ENCODE peak calls at places on chromosomes 4 and X, in ten cellular contexts. N is osteocyte, Q is choroid plexus epithelial cell, S is psoas muscle, H is upper lobe of left lung, B is fibroblast of the aortic adventitia, Y is brain microvascular endothelial cell, O is Calu3, W is BE2C, C is GM13977. U is an unnamed sample.
A peak's percentile ranks its signal among the peaks of the same experiment; 100 is the strongest.

GRCh38 chr4:171846232-171846631 is 33.0 kb downstream of the GALNTL6 start:
- DNase-seq in S (no peak), H (peak; percentile 21), C (peak; percentile 30), Y (peak; percentile 74), B (no peak), Q (peak; percentile 90), W (peak; percentile 84), O (peak; percentile 69), N (no peak), U (peak; percentile 20)

GRCh38 chrX:109632906-109633504 is 8.0 kb upstream of the KCNE5 start:
- DNase-seq in Q (peak; percentile 53), W (peak; percentile 20), O (peak; percentile 42), S (no peak), H (no peak), Y (no peak), N (no peak), B (peak; percentile 52), C (no peak), U (no peak)

GRCh38 chrX:151954730-151955129 is 19.7 kb downstream of the GABRE start:
- DNase-seq in W (no peak), N (peak; percentile 83), C (no peak), B (no peak), S (no peak), O (no peak), Y (no peak), Q (no peak), H (no peak), U (no peak)

GRCh38 chrX:6729581-6729980 is 194.7 kb upstream of the VCX3A start:
- DNase-seq in O (no peak), Y (no peak), C (no peak), S (no peak), B (no peak), Q (no peak), H (no peak), N (no peak), W (no peak), U (no peak)

GRCh38 chr4:135239964-135240363 is 1038.4 kb upstream of the PABPC4L start:
- DNase-seq in O (no peak), C (no peak), Q (no peak), W (no peak), Y (no peak), H (no peak), N (no peak), S (no peak), B (no peak), U (no peak)

GRCh38 chrX:42975906-42976305 is 197.9 kb upstream of the PPP1R2C start:
- DNase-seq in H (no peak), C (no peak), O (no peak), Q (no peak), W (no peak), S (no peak), B (no peak), N (no peak), Y (no peak), U (no peak)

GRCh38 chr4:172547724-172548123 is 620.9 kb upstream of the GALNT7 start:
- DNase-seq in Q (no peak), N (no peak), O (no peak), C (no peak), S (no peak), W (no peak), H (no peak), Y (no peak), B (no peak), U (no peak)

GRCh38 chr4:80767944-80768343 is 262.6 kb upstream of the BMP3 start:
- DNase-seq in C (no peak), H (no peak), B (no peak), W (no peak), O (no peak), S (no peak), N (no peak), Y (no peak), Q (no peak), U (no peak)

GRCh38 chrX:115603534-115604074 is 42.6 kb downstream of the PLS3 start:
- DNase-seq in C (no peak), B (no peak), S (no peak), Y (no peak), N (no peak), Q (no peak), W (no peak), H (no peak), O (no peak), U (no peak)

GRCh38 chr4:116357758-116358157 is 727.6 kb downstream of the TRAM1L1 start:
- DNase-seq in B (peak; percentile 82), H (peak; percentile 34), W (peak; percentile 67), Q (peak; percentile 4), Y (no peak), C (no peak), O (peak; percentile 7), N (no peak), S (no peak), U (no peak)

GRCh38 chr4:165844151-165844550 is 28.9 kb upstream of the TLL1 start:
- DNase-seq in O (no peak), W (peak; percentile 11), C (no peak), N (no peak), Q (no peak), H (no peak), B (no peak), Y (no peak), S (no peak), U (no peak)

GRCh38 chr4:95729596-95729995 is 110.3 kb upstream of the PDHA2 start:
- DNase-seq in C (no peak), Y (no peak), H (no peak), O (no peak), Q (peak; percentile 12), W (no peak), N (no peak), B (no peak), S (no peak), U (no peak)

GRCh38 chrX:114717921-114718320 is 134.0 kb downstream of the HTR2C start:
- DNase-seq in N (no peak), H (no peak), Y (no peak), Q (peak; percentile 0), C (no peak), B (no peak), W (peak; percentile 38), O (no peak), S (no peak), U (peak; percentile 1)

GRCh38 chrX:150688911-150689451 is 4.2 kb upstream of the MTMR1 start:
- DNase-seq in H (no peak), C (no peak), Q (peak; percentile 96), B (peak; percentile 68), S (no peak), N (no peak), W (no peak), O (peak; percentile 70), Y (peak; percentile 91), U (no peak)

DNA sequence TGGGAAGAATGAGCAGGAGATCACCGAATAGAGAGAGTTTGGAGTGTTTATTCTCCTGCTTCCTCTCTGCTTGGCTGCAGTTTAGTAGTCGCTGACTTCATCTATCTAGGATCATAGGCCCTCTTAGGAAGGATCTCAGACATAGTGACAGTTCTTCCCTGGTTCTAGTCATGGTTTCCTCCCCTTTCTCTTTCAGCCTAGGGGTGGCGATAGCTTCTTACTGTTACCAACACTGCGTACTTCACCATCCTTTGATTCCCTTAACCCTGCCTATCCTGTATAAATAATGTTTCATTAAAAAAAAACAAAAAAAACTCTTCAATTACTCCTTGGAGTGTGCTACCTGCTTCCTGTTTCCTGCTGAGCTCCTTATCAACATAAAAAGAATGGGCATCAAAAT is 103.8 kb downstream of the DDX53 start:
- DNase-seq in N (no peak), H (no peak), Y (no peak), C (no peak), B (no peak), O (no peak), W (no peak), Q (no peak), S (no peak), U (no peak)
- TF ChIP-seq CTCF in N (no peak), H (no peak), Y (no peak), C (no peak), B (no peak), O (no peak), W (no peak), Q (no peak), S (no peak), U (no peak)

DNA sequence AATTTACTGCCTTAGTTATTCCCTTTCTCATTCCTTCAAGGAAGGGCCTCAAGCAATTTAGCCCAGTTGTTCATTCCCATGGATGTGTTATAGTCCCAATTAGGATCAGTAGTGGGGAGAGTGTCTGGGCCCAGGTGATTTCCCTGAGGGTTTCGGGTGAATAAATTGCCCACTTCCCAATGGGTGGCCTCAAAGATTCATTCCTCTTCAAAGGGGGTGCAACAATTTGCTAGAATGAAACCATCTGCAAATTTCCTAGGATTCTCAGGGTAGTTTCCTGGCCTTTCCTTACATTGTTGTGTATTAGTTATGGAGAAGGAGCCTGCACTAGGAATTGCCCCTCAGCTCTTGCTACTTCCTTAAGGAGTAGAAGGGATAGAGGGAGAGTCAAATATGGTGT is 6.3 kb upstream of the AREG start:
- DNase-seq in Q (no peak), W (no peak), S (no peak), H (no peak), C (no peak), N (no peak), Y (no peak), B (no peak), O (no peak), U (no peak)
- TF ChIP-seq CTCF in Q (no peak), W (no peak), S (no peak), H (no peak), C (no peak), N (no peak), Y (no peak), B (no peak), O (no peak), U (no peak)

DNA sequence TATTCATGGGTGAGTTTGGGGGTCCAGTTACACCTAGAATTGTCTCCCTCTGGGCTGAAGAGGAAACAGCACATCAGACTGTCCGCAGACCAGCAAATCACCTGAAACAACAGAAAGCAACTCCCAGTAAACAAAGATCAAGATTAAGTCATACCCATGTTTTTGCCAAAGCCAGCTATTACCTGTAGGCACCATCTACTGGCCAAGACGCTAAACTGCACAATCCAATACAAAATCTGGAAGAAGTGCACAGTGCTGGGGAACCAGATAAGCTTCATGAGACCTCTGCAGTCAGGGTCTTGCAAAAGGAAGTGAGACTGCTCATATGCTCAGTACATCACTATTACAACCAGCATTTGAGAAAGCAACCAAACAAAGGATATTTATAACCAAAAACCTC is 157.5 kb upstream of the ITM2A start:
- DNase-seq in W (no peak), B (no peak), Q (peak; percentile 0), C (peak; percentile 13), O (peak; percentile 6), Y (no peak), H (no peak), S (no peak), N (no peak), U (no peak)
- TF ChIP-seq CTCF in W (peak; percentile 52), B (no peak), Q (peak; percentile 24), C (peak; percentile 39), O (peak; percentile 27), Y (peak; percentile 35), H (no peak), S (no peak), N (no peak), U (no peak)

DNA sequence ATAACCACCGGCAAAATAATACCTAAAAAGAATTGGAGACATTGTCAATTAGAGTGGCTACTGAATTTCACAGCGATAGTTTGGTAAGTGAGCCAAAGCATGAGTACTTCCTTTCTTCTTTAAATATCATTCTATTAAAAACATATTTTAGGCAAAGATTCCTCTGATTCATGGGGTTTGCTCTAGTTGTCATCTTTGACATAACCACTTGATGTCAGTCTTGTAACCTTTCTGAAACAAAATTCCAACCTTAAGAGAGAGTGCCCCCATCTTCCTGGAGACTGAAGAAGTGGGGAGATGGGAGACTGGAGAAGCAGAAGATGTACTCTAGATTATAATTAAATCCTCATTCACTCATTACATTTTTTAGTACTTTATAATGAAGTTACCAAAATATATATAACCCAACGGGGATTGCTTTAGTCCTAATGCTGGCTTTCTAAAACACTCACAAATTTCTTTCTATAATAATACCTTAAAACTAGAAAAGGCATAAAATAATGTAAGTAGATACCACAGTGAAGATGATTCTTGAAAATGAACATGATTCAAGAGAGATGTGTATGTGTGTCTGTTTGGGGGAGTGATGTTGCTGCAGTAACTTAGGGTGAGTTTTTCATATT is 96.4 kb downstream of the EMCN start:
- DNase-seq in W (no peak), Q (peak; percentile 70), Y (peak; percentile 10), N (no peak), O (no peak), H (no peak), C (peak; percentile 2), B (peak; percentile 80), S (no peak), U (no peak)
- TF ChIP-seq CTCF in W (peak; percentile 61), Q (peak; percentile 68), Y (peak; percentile 58), N (peak; percentile 82), O (no peak), H (peak; percentile 38), C (peak; percentile 42), B (peak; percentile 66), S (peak; percentile 79), U (peak; percentile 49)